ENCODE peak calls at places on chromosomes 4 and X, in nine cellular contexts. P, L, I, V, S, X, D, F and R are unnamed samples. For H3K36me3, the result is how much of the 10 kb centered on the place peaks cover.

GRCh38 chr4:112516401-112517066 is 554 bp upstream of the NEUROG2 start:
- DNase-seq in P (no peak), L (no peak), I (no peak), V (no peak), S (no peak), X (no peak), D (no peak), F (no peak), R (no peak)

GRCh38 chr4:39609454-39609911 is 29.2 kb downstream of the SMIM14 start:
- DNase-seq in P (no peak), L (no peak), I (no peak), V (no peak), S (no peak), X (no peak), D (peak), F (no peak), R (no peak)

GRCh38 chr4:41384992-41385391 is 128.3 kb downstream of the UCHL1 start:
- DNase-seq in P (peak), L (no peak), I (peak), V (peak), S (peak), X (peak), D (no peak), F (no peak), R (no peak)

GRCh38 chr4:36235306-36235705 is 9.0 kb downstream of the ARAP2 start:
- DNase-seq in P (no peak), L (peak), I (no peak), V (no peak), S (no peak), X (no peak), D (peak), F (peak), R (no peak)

GRCh38 chr4:143025111-143025704 is 159.5 kb upstream of the USP38 start:
- DNase-seq in P (no peak), L (peak), I (no peak), V (no peak), S (no peak), X (no peak), D (peak), F (no peak), R (peak)

GRCh38 chr4:57640391-57641100 is 530.4 kb upstream of the IGFBP7 start:
- DNase-seq in P (no peak), L (no peak), I (no peak), V (no peak), S (no peak), X (no peak), D (no peak), F (no peak), R (no peak)

GRCh38 chr4:15729910-15730533 is 27.2 kb downstream of the BST1 start:
- DNase-seq in P (no peak), L (peak), I (no peak), V (no peak), S (no peak), X (no peak), D (peak), F (peak), R (no peak)

GRCh38 chr4:244471-244870 is 60.8 kb downstream of the ZNF732 start:
- DNase-seq in P (peak), L (no peak), I (peak), V (no peak), S (no peak), X (peak), D (peak), F (no peak), R (no peak)

GRCh38 chrX:10158279-10158939 is 1.6 kb downstream of the CLCN4 start:
- DNase-seq in P (no peak), L (no peak), I (no peak), V (peak), S (peak), X (peak), D (no peak), F (no peak), R (no peak)

GRCh38 chr4:88724406-88724805 is 26.8 kb upstream of the NAP1L5 start:
- DNase-seq in P (no peak), L (no peak), I (no peak), V (no peak), S (no peak), X (no peak), D (no peak), F (no peak), R (no peak)

GRCh38 chrX:47590984-47591383 is 8.7 kb downstream of the TIMP1 start:
- DNase-seq in P (no peak), L (no peak), I (no peak), V (no peak), S (no peak), X (no peak), D (no peak), F (no peak), R (no peak)

GRCh38 chr4:181796502-181796901 is 446.7 kb upstream of the TENM3 start:
- DNase-seq in P (no peak), L (peak), I (no peak), V (no peak), S (no peak), X (no peak), D (no peak), F (no peak), R (no peak)

GRCh38 chr4:10011885-10012284 is 9.4 kb downstream of the SLC2A9 start:
- DNase-seq in P (no peak), L (no peak), I (no peak), V (no peak), S (no peak), X (no peak), D (no peak), F (no peak), R (no peak)

DNA sequence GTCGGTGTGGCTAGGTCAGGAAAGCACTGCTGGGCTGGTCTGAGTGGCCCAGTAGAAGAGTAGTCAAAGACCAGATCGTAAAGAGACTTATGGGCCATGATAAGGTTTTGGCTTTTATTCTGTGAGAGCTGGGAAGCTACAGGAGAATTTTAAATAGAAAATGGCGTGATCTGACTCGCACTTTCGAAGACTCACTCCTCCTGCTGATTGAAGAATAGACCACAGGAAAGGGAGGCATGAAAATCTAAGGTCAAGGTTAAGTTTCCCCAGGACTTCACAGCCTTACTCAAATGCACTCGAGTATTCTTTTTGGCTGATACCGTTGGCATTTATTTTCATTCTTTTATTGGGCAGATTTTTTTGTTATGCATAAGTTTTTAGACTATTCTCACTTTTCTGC is 231.4 kb upstream of the ANKRD50 start:
- DNase-seq in P (no peak), L (no peak), I (no peak), V (no peak), S (no peak), X (no peak), D (no peak), F (no peak), R (no peak)
- TF ChIP-seq CTCF in P (peak), L (no peak), I (no peak), V (no peak), S (no peak), X (no peak), D (no peak), F (no peak), R (no peak)

GRCh38 chrX:2967998-2968909 is 38.1 kb upstream of the ARSH start:
- DNase-seq in P (no peak), L (peak), I (no peak), V (no peak), S (no peak), X (peak), D (peak), F (no peak), R (no peak)
- H3K4me3 ChIP-seq in P (peak), L (no peak), I (no peak), V (peak), S (peak), X (no peak), D (peak), F (no peak), R (peak)

GRCh38 chr4:111494471-111494870 is 650.8 kb upstream of the FAM241A start:
- DNase-seq in P (no peak), L (peak), I (no peak), V (no peak), S (no peak), X (no peak), D (no peak), F (no peak), R (no peak)
- H3K36me3 ChIP-seq in P (under half), L (under half), I (under half), V (under half), S (under half), X (under half), D (under half), F (under half), R (under half)

DNA sequence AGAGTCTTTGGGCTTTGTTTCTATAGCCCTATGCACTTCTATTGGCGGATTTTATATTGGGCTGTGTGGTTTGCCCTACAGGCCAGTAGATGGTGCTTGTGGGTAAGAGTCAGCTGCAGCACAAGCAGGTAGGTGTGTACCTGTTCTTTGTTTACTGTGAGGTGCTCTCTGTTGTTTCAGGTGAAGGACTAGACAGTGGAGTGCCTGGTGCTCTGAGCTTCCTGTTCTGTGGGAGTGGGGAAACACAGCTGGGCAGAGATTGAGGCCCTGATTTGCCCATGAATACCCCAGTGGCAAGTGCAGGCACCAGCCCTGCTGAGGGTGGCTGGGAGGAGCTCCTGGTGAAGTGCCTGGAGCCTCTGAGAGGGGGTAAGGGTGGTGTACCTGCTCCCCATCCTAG is 26.3 kb upstream of the UCP1 start:
- DNase-seq in P (no peak), L (peak), I (no peak), V (no peak), S (no peak), X (peak), D (peak), F (peak), R (no peak)
- TF ChIP-seq CTCF in P (peak), L (peak), I (peak), V (no peak), S (peak), X (peak), D (peak), F (peak), R (peak)

DNA sequence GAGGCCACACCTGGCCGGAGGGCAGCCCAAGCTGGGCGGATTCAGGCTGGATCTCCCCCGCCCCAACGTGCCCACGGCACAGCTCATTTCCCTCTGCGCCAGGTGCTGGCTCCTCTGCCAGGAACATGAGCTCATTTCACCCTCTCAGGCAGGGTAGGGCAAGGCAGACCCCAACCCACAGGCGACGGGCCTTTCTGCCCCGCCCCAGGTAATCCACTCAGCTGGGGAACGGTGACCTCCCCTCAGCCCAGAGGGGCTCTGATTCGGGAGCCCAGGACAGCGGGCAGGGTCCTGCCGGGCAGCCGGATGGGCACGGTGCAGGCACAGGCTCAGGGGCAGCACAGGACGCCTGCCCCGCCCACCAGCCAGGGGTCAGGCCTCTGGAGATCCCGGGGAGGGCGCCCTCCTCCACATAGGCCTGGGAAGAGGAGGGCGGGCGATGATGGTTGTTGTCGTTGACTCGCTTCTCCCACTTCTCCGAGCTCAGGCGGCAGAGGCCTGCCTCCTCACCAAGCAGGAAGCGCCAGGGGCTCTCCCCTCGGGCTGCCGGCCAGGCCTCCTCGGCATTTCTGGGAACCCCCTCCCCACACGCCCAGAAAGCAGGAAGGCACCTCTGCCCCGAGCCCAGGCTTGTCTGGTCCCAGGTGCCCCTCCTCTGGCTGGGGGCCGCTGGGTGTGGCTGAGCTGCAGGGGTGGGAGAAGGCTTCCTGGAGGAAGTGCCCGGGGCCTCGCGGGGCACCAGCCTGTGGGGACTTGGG is 31.1 kb downstream of the TACC3 start:
- DNase-seq in P (no peak), L (peak), I (no peak), V (no peak), S (no peak), X (no peak), D (no peak), F (no peak), R (no peak)
- H3K4me3 ChIP-seq in P (peak), L (no peak), I (no peak), V (no peak), S (no peak), X (no peak), D (no peak), F (no peak), R (no peak)